ENCODE peak calls at places on chromosomes 6 and 20, in five cellular contexts. W, F, E, M and K are unnamed samples.

GRCh38 chr6:161085246-161085645 is 93.7 kb downstream of the MAP3K4 start:
- DNase-seq in E (no peak), F (no peak), W (no peak), M (no peak), K (no peak)

GRCh38 chr6:46940433-46941226 is 18.9 kb upstream of the ADGRF5 start:
- DNase-seq in W (no peak), M (no peak), F (no peak), E (peak; percentile 18), K (no peak)

GRCh38 chr20:14148042-14148441 is 152.7 kb downstream of the MACROD2 start:
- DNase-seq in M (no peak), W (no peak), F (no peak), E (no peak), K (no peak)

GRCh38 chr20:45293041-45294002 is 13.3 kb upstream of the RBPJL start:
- DNase-seq in M (peak; percentile 89), F (peak; percentile 97), W (peak; percentile 60), E (peak; percentile 92), K (peak; percentile 90)

GRCh38 chr6:133503330-133503729 is 262.2 kb downstream of the EYA4 start:
- DNase-seq in E (no peak), W (no peak), F (no peak), M (no peak), K (no peak)

GRCh38 chr6:6856538-6857523 is 250.9 kb upstream of the RREB1 start:
- DNase-seq in F (peak; percentile 78), M (peak; percentile 82), E (peak; percentile 83), W (no peak), K (peak; percentile 46)

GRCh38 chr6:23316131-23316530 is 746.8 kb downstream of the HDGFL1 start:
- DNase-seq in W (no peak), E (no peak), M (no peak), F (no peak), K (no peak)

GRCh38 chr6:79543886-79544285 is 6.7 kb upstream of the LCA5 start:
- DNase-seq in M (no peak), E (no peak), F (no peak), W (no peak), K (no peak)

GRCh38 chr6:30508890-30509736 is 19.8 kb downstream of the HLA-E start:
- DNase-seq in E (no peak), W (no peak), F (peak; percentile 12), M (no peak), K (no peak)

GRCh38 chr6:153129873-153130514 is 1.1 kb downstream of the RGS17 start:
- DNase-seq in M (no peak), W (no peak), F (peak; percentile 71), E (peak; percentile 25), K (peak; percentile 52)

GRCh38 chr6:170575250-170575649 is 9.2 kb downstream of the PDCD2 start:
- DNase-seq in M (no peak), E (peak; percentile 31), F (no peak), W (no peak), K (no peak)

GRCh38 chr20:34642009-34642408 is 34.9 kb downstream of the PIGU start:
- DNase-seq in E (no peak), W (no peak), M (no peak), F (peak; percentile 9), K (no peak)

GRCh38 chr6:2750832-2751231 is at the start of gene MYLK4:
- DNase-seq in F (no peak), M (no peak), E (no peak), W (no peak), K (no peak)

GRCh38 chr6:151658091-151658490 is 149.4 kb upstream of the ESR1 start:
- DNase-seq in W (no peak), F (no peak), E (no peak), M (no peak), K (no peak)

GRCh38 chr6:14706378-14706929 is 539.4 kb upstream of the JARID2 start:
- DNase-seq in W (peak; percentile 70), E (no peak), F (no peak), M (peak; percentile 71), K (no peak)

GRCh38 chr20:52948491-52948890 is 23.7 kb upstream of the TSHZ2 start:
- DNase-seq in W (no peak), E (no peak), M (no peak), F (no peak), K (no peak)

GRCh38 chr6:53866231-53866630 is 71.4 kb downstream of the LRRC1 start:
- DNase-seq in E (no peak), M (no peak), F (no peak), W (no peak), K (no peak)

GRCh38 chr6:115945306-115945705 is 115.4 kb downstream of the FRK start:
- DNase-seq in W (no peak), F (no peak), E (no peak), M (no peak), K (no peak)

GRCh38 chr20:4546342-4546741 is 175.4 kb upstream of the PRND start:
- DNase-seq in M (no peak), E (peak; percentile 34), W (no peak), F (peak; percentile 68), K (no peak)
- H3K27me3 ChIP-seq in M (no peaks in the 10 kb centered on the region), E (no peaks in the 10 kb centered on the region), W (no peaks in the 10 kb centered on the region), F (no peaks in the 10 kb centered on the region), K (no peaks in the 10 kb centered on the region)

GRCh38 chr6:1390071-1390804 is 862 bp downstream of the FOXF2 start:
- DNase-seq in W (no peak), F (peak; percentile 83), E (peak; percentile 74), M (no peak), K (peak; percentile 76)
- H3K27me3 ChIP-seq in W (peaks cover 31% of the 10 kb centered on the region), F (peaks cover 94% of the 10 kb centered on the region), E (peaks cover 81% of the 10 kb centered on the region), M (peaks cover 90% of the 10 kb centered on the region), K (peaks cover 100% of the 10 kb centered on the region)

DNA sequence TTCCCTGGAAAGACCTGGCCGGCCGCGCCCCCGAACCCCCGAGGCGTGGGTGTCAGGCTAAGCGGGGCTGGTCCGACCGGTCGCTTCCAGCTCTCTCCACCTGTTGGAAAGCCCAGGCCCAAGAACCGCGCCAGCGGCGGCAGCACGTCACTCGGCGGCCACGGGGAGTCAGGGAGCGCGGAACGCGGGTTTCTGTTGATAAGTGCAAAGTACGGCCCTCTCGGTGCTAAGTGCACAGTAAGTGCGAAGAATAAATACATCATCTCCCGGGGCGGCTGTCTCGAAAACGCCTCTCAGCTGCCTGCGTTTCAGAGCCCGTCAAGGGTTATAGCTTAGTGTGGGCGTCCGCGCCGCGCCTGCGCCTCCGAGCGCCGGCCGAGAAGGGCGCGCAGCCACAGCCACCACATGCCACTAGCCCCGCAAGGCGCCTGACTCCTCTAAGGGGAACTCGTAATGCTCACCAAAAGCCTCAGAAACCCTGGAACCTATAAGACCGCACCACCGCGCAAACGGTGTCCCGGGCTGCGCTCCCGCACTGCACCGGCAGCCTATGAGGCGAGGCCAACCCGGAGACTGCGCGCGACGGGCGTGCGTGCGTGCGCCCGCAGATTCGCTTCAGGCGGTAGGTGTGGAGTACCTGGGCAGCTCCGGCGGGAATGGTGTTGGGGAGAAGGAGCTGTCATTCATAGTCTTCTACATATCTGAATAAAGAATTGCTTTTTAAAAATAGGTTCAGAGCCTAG is 9.2 kb upstream of the TBX18 start:
- DNase-seq in E (peak; percentile 69), F (peak; percentile 83), W (no peak), M (peak; percentile 60), K (peak; percentile 68)
- H3K27me3 ChIP-seq in E (peaks cover 38% of the 10 kb centered on the region), F (peaks cover 100% of the 10 kb centered on the region), W (no peaks in the 10 kb centered on the region), M (peaks cover 96% of the 10 kb centered on the region), K (peaks cover 100% of the 10 kb centered on the region)

GRCh38 chr6:38813026-38813425 is 97.9 kb downstream of the DNAH8 start:
- DNase-seq in W (no peak), F (no peak), M (no peak), E (no peak), K (no peak)
- H3K27me3 ChIP-seq in W (no peaks in the 10 kb centered on the region), F (peaks cover 24% of the 10 kb centered on the region), M (peaks cover 6% of the 10 kb centered on the region), E (no peaks in the 10 kb centered on the region), K (peaks cover 16% of the 10 kb centered on the region)

GRCh38 chr6:32932132-32932868 is 8.5 kb downstream of the HLA-DMB start:
- DNase-seq in M (no peak), E (no peak), W (no peak), F (no peak), K (no peak)
- H3K27me3 ChIP-seq in M (no peaks in the 10 kb centered on the region), E (no peaks in the 10 kb centered on the region), W (no peaks in the 10 kb centered on the region), F (peaks cover 43% of the 10 kb centered on the region), K (peaks cover 26% of the 10 kb centered on the region)

GRCh38 chr6:16078064-16078463 is 50.8 kb upstream of the MYLIP start:
- DNase-seq in F (no peak), W (no peak), M (no peak), E (no peak), K (no peak)
- H3K27me3 ChIP-seq in F (no peaks in the 10 kb centered on the region), W (no peaks in the 10 kb centered on the region), M (no peaks in the 10 kb centered on the region), E (no peaks in the 10 kb centered on the region), K (no peaks in the 10 kb centered on the region)

DNA sequence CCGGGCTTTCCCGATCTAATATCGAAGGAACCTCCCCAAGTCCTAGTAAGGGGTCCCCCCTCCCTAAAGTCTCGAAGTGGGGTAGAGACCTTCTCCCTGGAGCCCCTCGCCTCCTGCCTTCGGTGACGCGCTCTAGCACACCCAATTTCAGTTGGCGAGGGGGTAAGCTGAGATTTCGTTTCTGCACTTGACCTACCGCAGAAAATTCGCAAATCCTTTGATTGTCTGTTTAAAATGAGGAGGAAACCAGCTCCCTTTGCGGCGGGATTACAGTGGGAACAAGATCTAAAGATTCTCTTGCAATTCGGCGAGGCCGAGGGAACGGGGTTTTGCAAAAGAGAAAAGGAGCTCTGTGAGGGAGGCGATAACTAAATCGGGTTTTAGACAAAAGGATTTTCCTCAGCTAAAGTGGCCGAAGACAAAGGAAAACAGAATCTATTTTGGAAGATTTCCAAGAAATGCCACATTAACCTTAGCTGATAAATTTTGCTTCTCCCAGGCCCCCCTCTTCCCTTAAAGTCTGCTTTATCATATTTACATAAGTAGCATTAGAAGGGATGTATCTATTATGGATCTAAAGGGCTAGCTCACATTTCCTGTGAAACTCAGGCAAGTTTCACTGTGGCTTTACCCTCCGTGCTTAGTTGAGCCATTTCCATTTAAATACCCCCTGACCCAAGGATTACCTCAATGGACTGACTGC is 8.4 kb downstream of the SIM1 start:
- DNase-seq in M (no peak), E (peak; percentile 44), W (no peak), F (no peak), K (peak; percentile 72)
- H3K27me3 ChIP-seq in M (peaks cover 43% of the 10 kb centered on the region), E (peaks cover 84% of the 10 kb centered on the region), W (peaks cover 71% of the 10 kb centered on the region), F (peaks cover 100% of the 10 kb centered on the region), K (peaks cover 100% of the 10 kb centered on the region)